ENCODE peak calls at places on chromosome 21, in nine cellular contexts. S is activated CD4-positive, alpha-beta memory T cell treated with anti-CD3 and anti-CD28 coated beads, Interleukin-2, amount 10 ng/mL, durations not matched to agents 7 days and 5 days; T is NCI-H1105; C is AG04450; W is effector memory CD8-positive, alpha-beta T cell; V is occipital lobe; P is fibroblast of mammary gland; A is CD8-positive, alpha-beta T cell; O is kidney epithelial cell. G is an unnamed sample.

GRCh38 chr21:26506951-26507350 is 66.1 kb downstream of the CYYR1 start:
- DNase-seq in S (no peak), T (no peak), C (no peak), W (no peak), V (no peak), P (peak; percentile 45), A (no peak), O (peak; percentile 5), G (peak; percentile 49)

GRCh38 chr21:35337573-35337972 is 288.5 kb upstream of the RUNX1 start:
- DNase-seq in S (no peak), T (no peak), C (no peak), W (no peak), V (no peak), P (no peak), A (no peak), O (no peak), G (no peak)

GRCh38 chr21:37711294-37711844 is 204.9 kb downstream of the KCNJ6 start:
- DNase-seq in S (no peak), T (peak; percentile 20), C (no peak), W (no peak), V (no peak), P (no peak), A (no peak), O (no peak), G (no peak)

GRCh38 chr21:38988211-38989096 is 182.7 kb downstream of the ETS2 start:
- DNase-seq in S (no peak), T (no peak), C (no peak), W (no peak), V (no peak), P (no peak), A (no peak), O (no peak), G (no peak)

GRCh38 chr21:18164933-18165332 is 79.7 kb upstream of the CHODL start:
- DNase-seq in S (no peak), T (no peak), C (no peak), W (no peak), V (no peak), P (no peak), A (no peak), O (no peak), G (no peak)

GRCh38 chr21:32726742-32727477 is 903 bp downstream of the SYNJ1 start:
- DNase-seq in S (peak; percentile 20), T (no peak), C (no peak), W (peak; percentile 11), V (peak; percentile 8), P (peak; percentile 28), A (peak; percentile 13), O (no peak), G (peak; percentile 43)

GRCh38 chr21:46569071-46569470 is 35.8 kb downstream of the S100B start:
- DNase-seq in S (no peak), T (no peak), C (no peak), W (no peak), V (no peak), P (peak; percentile 36), A (no peak), O (no peak), G (no peak)

GRCh38 chr21:39363607-39364555 is 15.0 kb upstream of the HMGN1 start:
- DNase-seq in S (no peak), T (no peak), C (no peak), W (no peak), V (no peak), P (no peak), A (no peak), O (no peak), G (no peak)

GRCh38 chr21:17775431-17776126 is 43.6 kb downstream of the C21orf91 start:
- DNase-seq in S (peak; percentile 72), T (no peak), C (no peak), W (peak; percentile 66), V (no peak), P (no peak), A (peak; percentile 65), O (no peak), G (no peak)

GRCh38 chr21:16422702-16423101 is 692.9 kb downstream of the USP25 start:
- DNase-seq in S (no peak), T (no peak), C (no peak), W (no peak), V (no peak), P (peak; percentile 68), A (no peak), O (no peak), G (no peak)

GRCh38 chr21:46295177-46295711 is 9.1 kb downstream of the YBEY start:
- DNase-seq in S (no peak), T (no peak), C (peak; percentile 29), W (no peak), V (no peak), P (peak; percentile 75), A (no peak), O (no peak), G (no peak)

GRCh38 chr21:17461014-17461413 is 51.8 kb upstream of the CXADR start:
- DNase-seq in S (no peak), T (no peak), C (peak; percentile 61), W (no peak), V (peak; percentile 67), P (peak; percentile 93), A (no peak), O (no peak), G (peak; percentile 62)